ENCODE peak calls at places on chromosome 2, in ten cellular contexts. One of them, this sample, is unnamed.

GRCh38 chr2:12816379-12817306 is 99.9 kb downstream of the TRIB2 start:
- DNase-seq in D341Med: no peak
- DNase-seq in stimulated activated CD4-positive, alpha-beta T cell treated with anti-CD3 and anti-CD28 coated beads, Interleukin-1b, Interleukin-23, amount 100 ng/mL, for 4 hours: no peak
- DNase-seq in stimulated activated naive B cell treated with anti-CD40 and anti-IgM and Interleukin-4, amounts not matched to agents 10 μg/mL and 1 μg/mL and 100 μg/mL, for 72 hours: no peak
- DNase-seq in putamen: no peak
- DNase-seq in CD8-positive, alpha-beta T cell: no peak
- DNase-seq in stimulated activated effector memory CD8-positive, alpha-beta T cell treated with anti-CD3 and anti-CD28 coated beads, Interleukin-12 subunit alpha, Interleukin-12 subunit beta, amount 100 ng/mL, for 72 hours: no peak
- DNase-seq in dermis blood vessel endothelial cell: peak
- DNase-seq in activated T-cell treated with anti-CD3 and anti-CD28 coated beads, Interleukin-2, amount 50 U/mL, for 4 hours: no peak
- DNase-seq in HuH-7: no peak
- DNase-seq in this sample: no peak

GRCh38 chr2:101241158-101241557 is 11.5 kb upstream of the CNOT11 start:
- DNase-seq in D341Med: no peak
- DNase-seq in stimulated activated CD4-positive, alpha-beta T cell treated with anti-CD3 and anti-CD28 coated beads, Interleukin-1b, Interleukin-23, amount 100 ng/mL, for 4 hours: no peak
- DNase-seq in stimulated activated naive B cell treated with anti-CD40 and anti-IgM and Interleukin-4, amounts not matched to agents 10 μg/mL and 1 μg/mL and 100 μg/mL, for 72 hours: no peak
- DNase-seq in putamen: no peak
- DNase-seq in CD8-positive, alpha-beta T cell: no peak
- DNase-seq in stimulated activated effector memory CD8-positive, alpha-beta T cell treated with anti-CD3 and anti-CD28 coated beads, Interleukin-12 subunit alpha, Interleukin-12 subunit beta, amount 100 ng/mL, for 72 hours: no peak
- DNase-seq in dermis blood vessel endothelial cell: no peak
- DNase-seq in activated T-cell treated with anti-CD3 and anti-CD28 coated beads, Interleukin-2, amount 50 U/mL, for 4 hours: no peak
- DNase-seq in HuH-7: no peak
- DNase-seq in this sample: no peak

GRCh38 chr2:18690342-18690741 is 101.0 kb upstream of the NT5C1B start:
- DNase-seq in D341Med: no peak
- DNase-seq in stimulated activated CD4-positive, alpha-beta T cell treated with anti-CD3 and anti-CD28 coated beads, Interleukin-1b, Interleukin-23, amount 100 ng/mL, for 4 hours: no peak
- DNase-seq in stimulated activated naive B cell treated with anti-CD40 and anti-IgM and Interleukin-4, amounts not matched to agents 10 μg/mL and 1 μg/mL and 100 μg/mL, for 72 hours: no peak
- DNase-seq in putamen: no peak
- DNase-seq in CD8-positive, alpha-beta T cell: no peak
- DNase-seq in stimulated activated effector memory CD8-positive, alpha-beta T cell treated with anti-CD3 and anti-CD28 coated beads, Interleukin-12 subunit alpha, Interleukin-12 subunit beta, amount 100 ng/mL, for 72 hours: no peak
- DNase-seq in dermis blood vessel endothelial cell: peak
- DNase-seq in activated T-cell treated with anti-CD3 and anti-CD28 coated beads, Interleukin-2, amount 50 U/mL, for 4 hours: no peak
- DNase-seq in HuH-7: peak
- DNase-seq in this sample: no peak

GRCh38 chr2:149348291-149348690 is 17.9 kb downstream of the LYPD6 start:
- DNase-seq in D341Med: no peak
- DNase-seq in stimulated activated CD4-positive, alpha-beta T cell treated with anti-CD3 and anti-CD28 coated beads, Interleukin-1b, Interleukin-23, amount 100 ng/mL, for 4 hours: no peak
- DNase-seq in stimulated activated naive B cell treated with anti-CD40 and anti-IgM and Interleukin-4, amounts not matched to agents 10 μg/mL and 1 μg/mL and 100 μg/mL, for 72 hours: no peak
- DNase-seq in putamen: no peak
- DNase-seq in CD8-positive, alpha-beta T cell: no peak
- DNase-seq in stimulated activated effector memory CD8-positive, alpha-beta T cell treated with anti-CD3 and anti-CD28 coated beads, Interleukin-12 subunit alpha, Interleukin-12 subunit beta, amount 100 ng/mL, for 72 hours: no peak
- DNase-seq in dermis blood vessel endothelial cell: no peak
- DNase-seq in activated T-cell treated with anti-CD3 and anti-CD28 coated beads, Interleukin-2, amount 50 U/mL, for 4 hours: no peak
- DNase-seq in HuH-7: no peak
- DNase-seq in this sample: no peak

GRCh38 chr2:23605236-23605635 is 220.3 kb downstream of the KLHL29 start:
- DNase-seq in D341Med: no peak
- DNase-seq in stimulated activated CD4-positive, alpha-beta T cell treated with anti-CD3 and anti-CD28 coated beads, Interleukin-1b, Interleukin-23, amount 100 ng/mL, for 4 hours: no peak
- DNase-seq in stimulated activated naive B cell treated with anti-CD40 and anti-IgM and Interleukin-4, amounts not matched to agents 10 μg/mL and 1 μg/mL and 100 μg/mL, for 72 hours: no peak
- DNase-seq in putamen: no peak
- DNase-seq in CD8-positive, alpha-beta T cell: no peak
- DNase-seq in stimulated activated effector memory CD8-positive, alpha-beta T cell treated with anti-CD3 and anti-CD28 coated beads, Interleukin-12 subunit alpha, Interleukin-12 subunit beta, amount 100 ng/mL, for 72 hours: no peak
- DNase-seq in dermis blood vessel endothelial cell: no peak
- DNase-seq in activated T-cell treated with anti-CD3 and anti-CD28 coated beads, Interleukin-2, amount 50 U/mL, for 4 hours: no peak
- DNase-seq in HuH-7: no peak
- DNase-seq in this sample: no peak

GRCh38 chr2:202135111-202135874 is 62.2 kb downstream of the KIAA2012 start:
- DNase-seq in D341Med: no peak
- DNase-seq in stimulated activated CD4-positive, alpha-beta T cell treated with anti-CD3 and anti-CD28 coated beads, Interleukin-1b, Interleukin-23, amount 100 ng/mL, for 4 hours: no peak
- DNase-seq in stimulated activated naive B cell treated with anti-CD40 and anti-IgM and Interleukin-4, amounts not matched to agents 10 μg/mL and 1 μg/mL and 100 μg/mL, for 72 hours: no peak
- DNase-seq in putamen: no peak
- DNase-seq in CD8-positive, alpha-beta T cell: no peak
- DNase-seq in stimulated activated effector memory CD8-positive, alpha-beta T cell treated with anti-CD3 and anti-CD28 coated beads, Interleukin-12 subunit alpha, Interleukin-12 subunit beta, amount 100 ng/mL, for 72 hours: no peak
- DNase-seq in dermis blood vessel endothelial cell: no peak
- DNase-seq in activated T-cell treated with anti-CD3 and anti-CD28 coated beads, Interleukin-2, amount 50 U/mL, for 4 hours: no peak
- DNase-seq in HuH-7: no peak
- DNase-seq in this sample: no peak

GRCh38 chr2:64157792-64158191 is 13.6 kb upstream of the PELI1 start:
- DNase-seq in D341Med: no peak
- DNase-seq in stimulated activated CD4-positive, alpha-beta T cell treated with anti-CD3 and anti-CD28 coated beads, Interleukin-1b, Interleukin-23, amount 100 ng/mL, for 4 hours: no peak
- DNase-seq in stimulated activated naive B cell treated with anti-CD40 and anti-IgM and Interleukin-4, amounts not matched to agents 10 μg/mL and 1 μg/mL and 100 μg/mL, for 72 hours: no peak
- DNase-seq in putamen: no peak
- DNase-seq in CD8-positive, alpha-beta T cell: no peak
- DNase-seq in stimulated activated effector memory CD8-positive, alpha-beta T cell treated with anti-CD3 and anti-CD28 coated beads, Interleukin-12 subunit alpha, Interleukin-12 subunit beta, amount 100 ng/mL, for 72 hours: no peak
- DNase-seq in dermis blood vessel endothelial cell: no peak
- DNase-seq in activated T-cell treated with anti-CD3 and anti-CD28 coated beads, Interleukin-2, amount 50 U/mL, for 4 hours: no peak
- DNase-seq in HuH-7: peak
- DNase-seq in this sample: no peak

GRCh38 chr2:177285892-177286715 is 21.6 kb upstream of the NFE2L2 start:
- DNase-seq in D341Med: no peak
- DNase-seq in stimulated activated CD4-positive, alpha-beta T cell treated with anti-CD3 and anti-CD28 coated beads, Interleukin-1b, Interleukin-23, amount 100 ng/mL, for 4 hours: no peak
- DNase-seq in stimulated activated naive B cell treated with anti-CD40 and anti-IgM and Interleukin-4, amounts not matched to agents 10 μg/mL and 1 μg/mL and 100 μg/mL, for 72 hours: no peak
- DNase-seq in putamen: no peak
- DNase-seq in CD8-positive, alpha-beta T cell: no peak
- DNase-seq in stimulated activated effector memory CD8-positive, alpha-beta T cell treated with anti-CD3 and anti-CD28 coated beads, Interleukin-12 subunit alpha, Interleukin-12 subunit beta, amount 100 ng/mL, for 72 hours: no peak
- DNase-seq in dermis blood vessel endothelial cell: no peak
- DNase-seq in activated T-cell treated with anti-CD3 and anti-CD28 coated beads, Interleukin-2, amount 50 U/mL, for 4 hours: no peak
- DNase-seq in HuH-7: no peak
- DNase-seq in this sample: no peak

GRCh38 chr2:98381494-98381893 is 35.2 kb downstream of the CNGA3 start:
- DNase-seq in D341Med: no peak
- DNase-seq in stimulated activated CD4-positive, alpha-beta T cell treated with anti-CD3 and anti-CD28 coated beads, Interleukin-1b, Interleukin-23, amount 100 ng/mL, for 4 hours: no peak
- DNase-seq in stimulated activated naive B cell treated with anti-CD40 and anti-IgM and Interleukin-4, amounts not matched to agents 10 μg/mL and 1 μg/mL and 100 μg/mL, for 72 hours: no peak
- DNase-seq in putamen: no peak
- DNase-seq in CD8-positive, alpha-beta T cell: no peak
- DNase-seq in stimulated activated effector memory CD8-positive, alpha-beta T cell treated with anti-CD3 and anti-CD28 coated beads, Interleukin-12 subunit alpha, Interleukin-12 subunit beta, amount 100 ng/mL, for 72 hours: no peak
- DNase-seq in dermis blood vessel endothelial cell: no peak
- DNase-seq in activated T-cell treated with anti-CD3 and anti-CD28 coated beads, Interleukin-2, amount 50 U/mL, for 4 hours: no peak
- DNase-seq in HuH-7: no peak
- DNase-seq in this sample: no peak

GRCh38 chr2:145043399-145043834 is 523.5 kb upstream of the ZEB2 start:
- DNase-seq in D341Med: no peak
- DNase-seq in stimulated activated CD4-positive, alpha-beta T cell treated with anti-CD3 and anti-CD28 coated beads, Interleukin-1b, Interleukin-23, amount 100 ng/mL, for 4 hours: no peak
- DNase-seq in stimulated activated naive B cell treated with anti-CD40 and anti-IgM and Interleukin-4, amounts not matched to agents 10 μg/mL and 1 μg/mL and 100 μg/mL, for 72 hours: no peak
- DNase-seq in putamen: peak
- DNase-seq in CD8-positive, alpha-beta T cell: no peak
- DNase-seq in stimulated activated effector memory CD8-positive, alpha-beta T cell treated with anti-CD3 and anti-CD28 coated beads, Interleukin-12 subunit alpha, Interleukin-12 subunit beta, amount 100 ng/mL, for 72 hours: no peak
- DNase-seq in dermis blood vessel endothelial cell: peak
- DNase-seq in activated T-cell treated with anti-CD3 and anti-CD28 coated beads, Interleukin-2, amount 50 U/mL, for 4 hours: no peak
- DNase-seq in HuH-7: no peak
- DNase-seq in this sample: no peak

GRCh38 chr2:101806123-101806522 is 108.6 kb downstream of the MAP4K4 start:
- DNase-seq in D341Med: no peak
- DNase-seq in stimulated activated CD4-positive, alpha-beta T cell treated with anti-CD3 and anti-CD28 coated beads, Interleukin-1b, Interleukin-23, amount 100 ng/mL, for 4 hours: no peak
- DNase-seq in stimulated activated naive B cell treated with anti-CD40 and anti-IgM and Interleukin-4, amounts not matched to agents 10 μg/mL and 1 μg/mL and 100 μg/mL, for 72 hours: peak
- DNase-seq in putamen: no peak
- DNase-seq in CD8-positive, alpha-beta T cell: peak
- DNase-seq in stimulated activated effector memory CD8-positive, alpha-beta T cell treated with anti-CD3 and anti-CD28 coated beads, Interleukin-12 subunit alpha, Interleukin-12 subunit beta, amount 100 ng/mL, for 72 hours: no peak
- DNase-seq in dermis blood vessel endothelial cell: peak
- DNase-seq in activated T-cell treated with anti-CD3 and anti-CD28 coated beads, Interleukin-2, amount 50 U/mL, for 4 hours: peak
- DNase-seq in HuH-7: no peak
- DNase-seq in this sample: no peak

GRCh38 chr2:193867454-193867853 is 1672.7 kb upstream of the TMEFF2 start:
- DNase-seq in D341Med: no peak
- DNase-seq in stimulated activated CD4-positive, alpha-beta T cell treated with anti-CD3 and anti-CD28 coated beads, Interleukin-1b, Interleukin-23, amount 100 ng/mL, for 4 hours: no peak
- DNase-seq in stimulated activated naive B cell treated with anti-CD40 and anti-IgM and Interleukin-4, amounts not matched to agents 10 μg/mL and 1 μg/mL and 100 μg/mL, for 72 hours: no peak
- DNase-seq in putamen: no peak
- DNase-seq in CD8-positive, alpha-beta T cell: no peak
- DNase-seq in stimulated activated effector memory CD8-positive, alpha-beta T cell treated with anti-CD3 and anti-CD28 coated beads, Interleukin-12 subunit alpha, Interleukin-12 subunit beta, amount 100 ng/mL, for 72 hours: no peak
- DNase-seq in dermis blood vessel endothelial cell: no peak
- DNase-seq in activated T-cell treated with anti-CD3 and anti-CD28 coated beads, Interleukin-2, amount 50 U/mL, for 4 hours: no peak
- DNase-seq in HuH-7: no peak
- DNase-seq in this sample: no peak

This sample was measured in GM19239.